ENCODE peak calls at places on chromosome 13, in ten cellular contexts. I is fibroblast of pulmonary artery, A is AG09309, O is HFF-Myc, J is astrocyte of the cerebellum, G is cardiac muscle cell, E is esophagus muscularis mucosa, S is adipocyte, R is fibroblast of the aortic adventitia, U is hepatocyte. Q is an unnamed sample.

GRCh38 chr13:49098198-49098597 is 121.9 kb upstream of the MLNR start:
- DNase-seq in I (peak), A (peak), O (peak), J (peak), G (no peak), E (no peak), S (peak), R (peak), U (peak), Q (peak)

GRCh38 chr13:44617648-44618047 is 41.5 kb upstream of the TSC22D1 start:
- DNase-seq in I (no peak), A (no peak), O (no peak), J (no peak), G (peak), E (no peak), S (no peak), R (no peak), U (no peak), Q (no peak)

GRCh38 chr13:54016548-54016947 is 987.9 kb downstream of the OLFM4 start:
- DNase-seq in I (no peak), A (no peak), O (no peak), J (no peak), G (no peak), E (no peak), S (no peak), R (no peak), U (no peak), Q (no peak)

GRCh38 chr13:83449666-83450395 is 432.4 kb downstream of the SLITRK1 start:
- DNase-seq in I (peak), A (peak), O (no peak), J (peak), G (no peak), E (no peak), S (peak), R (peak), U (no peak), Q (peak)

GRCh38 chr13:60329221-60329983 is 67.6 kb upstream of the TDRD3 start:
- DNase-seq in I (peak), A (no peak), O (no peak), J (peak), G (peak), E (no peak), S (peak), R (peak), U (peak), Q (no peak)

GRCh38 chr13:100197591-100198365 is 108.9 kb downstream of the PCCA start:
- DNase-seq in I (no peak), A (no peak), O (no peak), J (no peak), G (no peak), E (no peak), S (no peak), R (no peak), U (no peak), Q (no peak)

GRCh38 chr13:106184778-106185177 is 350.7 kb downstream of the EFNB2 start:
- DNase-seq in I (no peak), A (no peak), O (no peak), J (no peak), G (no peak), E (no peak), S (no peak), R (no peak), U (no peak), Q (no peak)

GRCh38 chr13:46303743-46304385 is 83.2 kb downstream of the RUBCNL start:
- DNase-seq in I (no peak), A (no peak), O (no peak), J (no peak), G (no peak), E (no peak), S (no peak), R (no peak), U (no peak), Q (no peak)

GRCh38 chr13:35956074-35956473 is 175.1 kb downstream of the DCLK1 start:
- DNase-seq in I (no peak), A (no peak), O (no peak), J (no peak), G (no peak), E (no peak), S (no peak), R (no peak), U (no peak), Q (no peak)

GRCh38 chr13:108682714-108683113 is 53.3 kb downstream of the MYO16 start:
- DNase-seq in I (no peak), A (no peak), O (no peak), J (no peak), G (no peak), E (no peak), S (no peak), R (no peak), U (no peak), Q (no peak)

GRCh38 chr13:50127017-50127725 is 111.9 kb downstream of the KCNRG start:
- DNase-seq in I (peak), A (no peak), O (no peak), J (no peak), G (peak), E (no peak), S (peak), R (peak), U (peak), Q (peak)

GRCh38 chr13:53206455-53206854 is 177.8 kb downstream of the OLFM4 start:
- DNase-seq in I (peak), A (no peak), O (no peak), J (no peak), G (peak), E (no peak), S (no peak), R (no peak), U (no peak), Q (no peak)

GRCh38 chr13:51207881-51208280 is 14.3 kb upstream of the FAM124A start:
- DNase-seq in I (no peak), A (no peak), O (no peak), J (no peak), G (no peak), E (no peak), S (no peak), R (no peak), U (no peak), Q (no peak)

GRCh38 chr13:26529441-26529840 is 28.0 kb upstream of the WASF3 start:
- DNase-seq in I (peak), A (peak), O (peak), J (peak), G (peak), E (no peak), S (peak), R (peak), U (peak), Q (peak)

GRCh38 chr13:113397606-113398425 is 33.9 kb upstream of the GRTP1 start:
- DNase-seq in I (no peak), A (no peak), O (no peak), J (no peak), G (peak), E (no peak), S (no peak), R (no peak), U (no peak), Q (no peak)

GRCh38 chr13:75635621-75636338 is at the start of gene LMO7:
- DNase-seq in I (peak), A (no peak), O (no peak), J (no peak), G (peak), E (no peak), S (peak), R (peak), U (peak), Q (peak)

GRCh38 chr13:88717946-88718345 is 1046.8 kb downstream of the SLITRK5 start:
- DNase-seq in I (no peak), A (no peak), O (no peak), J (no peak), G (no peak), E (no peak), S (no peak), R (no peak), U (no peak), Q (no peak)

GRCh38 chr13:85241045-85241444 is 558.2 kb downstream of the SLITRK6 start:
- DNase-seq in I (peak), A (no peak), O (peak), J (peak), G (no peak), E (no peak), S (peak), R (peak), U (no peak), Q (peak)

GRCh38 chr13:71712988-71713653 is 153.9 kb downstream of the DACH1 start:
- DNase-seq in I (peak), A (no peak), O (no peak), J (peak), G (peak), E (no peak), S (no peak), R (no peak), U (peak), Q (no peak)

GRCh38 chr13:38888309-38888708 is 102.3 kb downstream of the STOML3 start:
- DNase-seq in I (no peak), A (no peak), O (peak), J (no peak), G (no peak), E (no peak), S (no peak), R (no peak), U (no peak), Q (peak)

GRCh38 chr13:83618966-83619365 is 263.3 kb downstream of the SLITRK1 start:
- DNase-seq in I (peak), A (peak), O (no peak), J (peak), G (no peak), E (no peak), S (peak), R (peak), U (no peak), Q (peak)

GRCh38 chr13:80339578-80339840 is 1.4 kb downstream of the SPRY2 start:
- DNase-seq in I (peak), A (no peak), O (no peak), J (no peak), G (no peak), E (no peak), S (no peak), R (no peak), U (no peak), Q (no peak)

GRCh38 chr13:107865643-107866006 is 349.7 kb downstream of the LIG4 start:
- DNase-seq in I (peak), A (no peak), O (no peak), J (no peak), G (no peak), E (no peak), S (no peak), R (peak), U (no peak), Q (no peak)

GRCh38 chr13:113876341-113877148 is 12.7 kb upstream of the GAS6 start:
- DNase-seq in I (no peak), A (no peak), O (no peak), J (no peak), G (no peak), E (peak), S (no peak), R (no peak), U (no peak), Q (no peak)

GRCh38 chr13:20231839-20232555 is at the start of gene GJB6:
- DNase-seq in I (no peak), A (no peak), O (no peak), J (no peak), G (peak), E (no peak), S (no peak), R (no peak), U (peak), Q (no peak)

GRCh38 chr13:36420437-36420891 is 11.8 kb upstream of the CCNA1 start:
- DNase-seq in I (peak), A (peak), O (peak), J (peak), G (peak), E (peak), S (peak), R (peak), U (peak), Q (peak)

GRCh38 chr13:59266478-59267063 is 897.2 kb downstream of the DIAPH3 start:
- DNase-seq in I (peak), A (no peak), O (no peak), J (no peak), G (no peak), E (no peak), S (no peak), R (peak), U (no peak), Q (no peak)

GRCh38 chr13:40287428-40287827 is 379.0 kb downstream of the FOXO1 start:
- DNase-seq in I (no peak), A (no peak), O (no peak), J (no peak), G (no peak), E (no peak), S (no peak), R (no peak), U (no peak), Q (no peak)

GRCh38 chr13:102117175-102117830 is 284.5 kb downstream of the FGF14 start:
- DNase-seq in I (no peak), A (no peak), O (no peak), J (no peak), G (no peak), E (no peak), S (no peak), R (no peak), U (no peak), Q (no peak)

GRCh38 chr13:42814868-42815267 is 33.5 kb downstream of the FAM216B start:
- DNase-seq in I (peak), A (peak), O (peak), J (peak), G (no peak), E (no peak), S (peak), R (peak), U (no peak), Q (peak)

GRCh38 chr13:20828540-20829364 is 55.0 kb upstream of the EEF1AKMT1 start:
- DNase-seq in I (peak), A (peak), O (peak), J (peak), G (peak), E (no peak), S (peak), R (peak), U (peak), Q (peak)

GRCh38 chr13:90830782-90831181 is 516.7 kb upstream of the MIR17HG start:
- DNase-seq in I (no peak), A (no peak), O (no peak), J (no peak), G (no peak), E (no peak), S (no peak), R (no peak), U (no peak), Q (no peak)

GRCh38 chr13:23432589-23432988 is 913 bp downstream of the SACS start:
- DNase-seq in I (no peak), A (no peak), O (no peak), J (no peak), G (no peak), E (peak), S (no peak), R (no peak), U (no peak), Q (no peak)
- H3K4me3 ChIP-seq in I (peak), A (peak), O (peak), J (peak), G (peak), E (peak), S (peak), R (no peak), U (peak), Q (peak)

GRCh38 chr13:29596064-29596418 is 553 bp upstream of the SLC7A1 start:
- DNase-seq in I (no peak), A (no peak), O (no peak), J (no peak), G (no peak), E (no peak), S (no peak), R (no peak), U (no peak), Q (no peak)
- H3K4me3 ChIP-seq in I (peak), A (peak), O (peak), J (peak), G (peak), E (peak), S (peak), R (peak), U (peak), Q (peak)

GRCh38 chr13:78595458-78595818 is 7.9 kb downstream of the POU4F1 start:
- DNase-seq in I (no peak), A (no peak), O (no peak), J (no peak), G (no peak), E (no peak), S (no peak), R (no peak), U (no peak), Q (no peak)
- H3K4me3 ChIP-seq in I (no peak), A (no peak), O (no peak), J (no peak), G (no peak), E (no peak), S (no peak), R (no peak), U (no peak), Q (no peak)

GRCh38 chr13:98399756-98400155 is 177.2 kb downstream of the STK24 start:
- DNase-seq in I (no peak), A (peak), O (peak), J (no peak), G (no peak), E (no peak), S (peak), R (no peak), U (no peak), Q (peak)
- H3K4me3 ChIP-seq in I (no peak), A (no peak), O (no peak), J (no peak), G (no peak), E (no peak), S (no peak), R (no peak), U (no peak), Q (no peak)

GRCh38 chr13:109776575-109776974 is 9.8 kb downstream of the IRS2 start:
- DNase-seq in I (no peak), A (no peak), O (no peak), J (no peak), G (no peak), E (no peak), S (peak), R (no peak), U (no peak), Q (no peak)
- H3K4me3 ChIP-seq in I (no peak), A (no peak), O (no peak), J (no peak), G (no peak), E (no peak), S (peak), R (no peak), U (no peak), Q (no peak)

GRCh38 chr13:24679686-24680085 is 522 bp upstream of the ATP12A start:
- DNase-seq in I (no peak), A (no peak), O (no peak), J (no peak), G (no peak), E (no peak), S (no peak), R (no peak), U (no peak), Q (no peak)
- H3K4me3 ChIP-seq in I (no peak), A (no peak), O (no peak), J (no peak), G (peak), E (no peak), S (no peak), R (no peak), U (no peak), Q (no peak)

DNA sequence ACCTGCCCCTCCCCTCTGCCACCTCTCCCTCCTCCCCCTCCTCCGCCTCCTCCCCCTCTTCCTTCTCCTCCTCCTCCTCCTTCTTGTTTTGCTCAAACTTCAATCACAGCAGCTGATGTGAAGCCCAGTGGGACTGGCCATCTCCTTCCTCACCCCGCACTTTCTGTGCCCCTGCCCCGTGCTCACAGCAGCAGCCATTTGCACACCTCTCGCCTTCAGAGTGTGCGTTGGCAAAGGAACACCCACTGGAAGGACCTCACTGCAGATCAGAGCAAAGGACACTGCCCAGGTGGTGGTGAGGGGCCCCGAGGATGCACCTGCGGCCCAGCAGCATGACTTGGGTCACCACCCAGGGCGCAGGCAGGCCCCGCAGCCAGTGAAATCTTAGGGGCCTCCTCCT is 98.8 kb downstream of the SOX1 start:
- DNase-seq in I (no peak), A (no peak), O (no peak), J (no peak), G (no peak), E (no peak), S (no peak), R (no peak), U (no peak), Q (no peak)
- H3K4me3 ChIP-seq in I (no peak), A (no peak), O (no peak), J (no peak), G (no peak), E (no peak), S (no peak), R (no peak), U (no peak), Q (no peak)